ENCODE peak calls at places on chromosomes 13 and 19, in seven cellular contexts. W is germinal center; F is EL; L is ELF-1; M is T follicular helper cell; Q is effector CD4-positive, alpha-beta T cell; T is NCI-H524. S is an unnamed sample.

GRCh38 chr19:41324921-41325639 is 15.1 kb downstream of the CCDC97 start:
- DNase-seq in Q (no peak), T (no peak), M (no peak), L (peak), W (no peak), F (peak), S (peak)

GRCh38 chr13:41222259-41222852 is 28.0 kb upstream of the KBTBD7 start:
- DNase-seq in T (peak), F (peak), L (peak), W (peak), M (peak), Q (peak), S (peak)

GRCh38 chr19:8481191-8481590 is 21.2 kb downstream of the PRAM1 start:
- DNase-seq in Q (no peak), W (no peak), T (no peak), F (no peak), L (no peak), M (no peak), S (peak)

GRCh38 chr19:46980756-46981155 is 38.9 kb upstream of the NPAS1 start:
- DNase-seq in M (no peak), L (no peak), T (no peak), W (no peak), F (no peak), Q (no peak), S (no peak)

GRCh38 chr13:113049981-113050380 is 55.6 kb upstream of the F7 start:
- DNase-seq in Q (no peak), T (no peak), W (no peak), L (no peak), F (no peak), M (no peak), S (no peak)

GRCh38 chr19:6018786-6019185 is 40.8 kb upstream of the RANBP3 start:
- DNase-seq in L (peak), M (no peak), Q (no peak), W (no peak), F (no peak), T (no peak), S (no peak)

GRCh38 chr19:16258440-16258903 is 60.8 kb downstream of the AP1M1 start:
- DNase-seq in L (no peak), W (no peak), F (no peak), Q (no peak), T (no peak), M (no peak), S (no peak)

GRCh38 chr13:72849571-72849970 is 67.6 kb downstream of the PIBF1 start:
- DNase-seq in Q (no peak), W (no peak), L (no peak), T (no peak), F (peak), M (no peak), S (peak)

GRCh38 chr13:41244555-41244954 is 18.8 kb downstream of the MTRF1 start:
- DNase-seq in L (no peak), M (no peak), W (no peak), F (no peak), Q (no peak), T (no peak), S (peak)

GRCh38 chr19:3667766-3668165 is 32.5 kb downstream of the PIP5K1C start:
- DNase-seq in Q (no peak), F (no peak), W (no peak), M (no peak), T (no peak), L (no peak), S (no peak)

GRCh38 chr13:43089912-43090498 is 66.6 kb downstream of the DNAJC15 start:
- DNase-seq in T (no peak), Q (no peak), W (no peak), M (no peak), F (no peak), L (no peak), S (no peak)

GRCh38 chr13:92805766-92806165 is 420.8 kb upstream of the GPC6 start:
- DNase-seq in F (no peak), T (no peak), W (no peak), Q (no peak), L (no peak), M (no peak), S (no peak)

GRCh38 chr13:51478418-51479198 is 25.8 kb upstream of the INTS6 start:
- DNase-seq in F (no peak), L (no peak), T (no peak), M (no peak), W (no peak), Q (no peak), S (no peak)

GRCh38 chr19:47228937-47229673 is 1.9 kb downstream of the BBC3 start:
- DNase-seq in F (peak), L (peak), T (no peak), Q (peak), W (no peak), M (no peak), S (peak)

GRCh38 chr13:77896977-77897376 is 21.7 kb downstream of the EDNRB start:
- DNase-seq in Q (no peak), F (no peak), T (no peak), W (no peak), M (no peak), L (no peak), S (no peak)

GRCh38 chr19:737591-738093 is 13.3 kb upstream of the MISP start:
- DNase-seq in W (peak), T (no peak), L (peak), Q (peak), M (peak), F (peak), S (peak)

GRCh38 chr19:47657719-47658118 is 48.8 kb downstream of the BICRA start:
- DNase-seq in W (no peak), Q (no peak), M (no peak), T (no peak), F (no peak), L (no peak), S (no peak)

GRCh38 chr19:4224470-4224869 is 4.9 kb upstream of the EBI3 start:
- DNase-seq in M (no peak), Q (no peak), T (no peak), L (no peak), W (no peak), F (no peak), S (no peak)

GRCh38 chr19:29841559-29842367 is 30.0 kb downstream of the CCNE1 start:
- DNase-seq in F (peak), M (no peak), Q (no peak), T (no peak), W (no peak), L (peak), S (peak)

GRCh38 chr19:30388819-30389218 is 16.6 kb downstream of the ZNF536 start:
- DNase-seq in L (no peak), Q (no peak), M (no peak), F (no peak), T (no peak), W (no peak), S (no peak)

GRCh38 chr13:39881887-39882286 is 226.4 kb downstream of the COG6 start:
- DNase-seq in M (no peak), F (peak), Q (no peak), L (no peak), T (no peak), W (no peak), S (no peak)

GRCh38 chr19:2282062-2282861 is at the start of gene PEAK3:
- DNase-seq in Q (no peak), L (peak), T (no peak), W (no peak), F (peak), M (no peak), S (peak)

GRCh38 chr13:79534596-79534995 is 53.6 kb downstream of the NDFIP2 start:
- DNase-seq in F (no peak), Q (no peak), W (no peak), M (no peak), T (no peak), L (no peak), S (no peak)

GRCh38 chr19:38266981-38267597 is 2.7 kb downstream of the SPINT2 start:
- DNase-seq in W (no peak), T (no peak), Q (no peak), F (peak), M (no peak), L (peak), S (no peak)

GRCh38 chr19:2357279-2358206 is 2.5 kb upstream of the TMPRSS9 start:
- DNase-seq in Q (no peak), F (no peak), W (no peak), M (no peak), T (no peak), L (no peak), S (no peak)

GRCh38 chr19:12244370-12244769 is 50.3 kb downstream of the ZNF44 start:
- DNase-seq in F (no peak), T (no peak), L (no peak), W (no peak), Q (no peak), M (no peak), S (no peak)